ENCODE peak calls at places on chromosomes 5 and 9, in five cellular contexts. S is A549, J is HepG2, A is H1, D is GM12878. Q is an unnamed sample.

GRCh38 chr9:134422301-134422700 is 96.0 kb downstream of the RXRA start:
- DNase-seq in S (no peak), J (no peak), A (no peak), D (no peak), Q (no peak)

GRCh38 chr5:157271740-157272271 is 5.9 kb downstream of the CYFIP2 start:
- DNase-seq in S (no peak), J (no peak), A (no peak), D (peak; percentile 93), Q (no peak)

GRCh38 chr9:22278426-22278825 is 168.2 kb upstream of the DMRTA1 start:
- DNase-seq in S (no peak), J (no peak), A (no peak), D (no peak), Q (no peak)

GRCh38 chr9:136496181-136496580 is 13.3 kb upstream of the SEC16A start:
- DNase-seq in S (no peak), J (no peak), A (no peak), D (no peak), Q (no peak)

GRCh38 chr5:108481355-108481931 is 99.5 kb upstream of the FBXL17 start:
- DNase-seq in S (peak; percentile 37), J (peak; percentile 20), A (peak; percentile 5), D (peak; percentile 30), Q (peak; percentile 53)

GRCh38 chr9:110141118-110141797 is 66.7 kb downstream of the C9orf152 start:
- DNase-seq in S (peak; percentile 41), J (no peak), A (no peak), D (no peak), Q (no peak)

GRCh38 chr9:76302947-76303550 is 91.2 kb downstream of the RFK start:
- DNase-seq in S (peak; percentile 70), J (peak; percentile 37), A (no peak), D (no peak), Q (peak; percentile 34)

GRCh38 chr5:17190242-17190778 is 27.1 kb upstream of the BASP1 start:
- DNase-seq in S (peak; percentile 66), J (peak; percentile 23), A (no peak), D (no peak), Q (peak; percentile 50)

GRCh38 chr5:81014348-81014747 is 54.2 kb downstream of the RASGRF2 start:
- DNase-seq in S (no peak), J (no peak), A (no peak), D (no peak), Q (no peak)

GRCh38 chr5:10999714-11000113 is 238.7 kb upstream of the DAP start:
- DNase-seq in S (no peak), J (no peak), A (no peak), D (no peak), Q (no peak)

GRCh38 chr9:121765021-121765950 is 113.9 kb downstream of the DAB2IP start:
- DNase-seq in S (peak; percentile 31), J (peak; percentile 90), A (no peak), D (no peak), Q (no peak)

GRCh38 chr9:12718482-12719026 is 25.4 kb downstream of the TYRP1 start:
- DNase-seq in S (no peak), J (no peak), A (peak; percentile 43), D (no peak), Q (no peak)

GRCh38 chr9:2461886-2462285 is 159.7 kb upstream of the VLDLR start:
- DNase-seq in S (no peak), J (no peak), A (no peak), D (no peak), Q (no peak)

DNA sequence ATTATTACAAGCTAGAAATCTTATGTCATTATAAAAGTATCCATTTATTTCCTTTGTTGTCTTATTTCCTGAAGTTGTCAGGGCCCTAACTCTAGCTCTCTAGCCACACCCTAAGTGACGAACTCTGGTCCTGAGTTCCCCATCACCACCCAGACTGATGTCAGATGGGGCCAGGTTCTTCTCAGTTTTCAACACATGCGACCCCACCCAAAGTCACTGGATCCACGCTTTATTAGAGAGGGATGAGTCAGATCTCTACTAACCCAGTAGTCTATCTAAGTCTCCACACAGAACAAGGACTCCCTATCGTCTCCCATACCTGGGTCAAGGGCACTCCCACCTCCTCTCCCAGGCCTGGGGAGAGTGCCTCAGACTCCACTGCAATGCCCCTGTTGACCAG is 6.8 kb upstream of the FEM1C start:
- DNase-seq in S (peak; percentile 29), J (no peak), A (no peak), D (no peak), Q (peak; percentile 61)
- TF ChIP-seq KDM1A in S (no peak), J (no peak), A (no peak), D (no peak), Q (no peak)

GRCh38 chr9:68530618-68531017 is 10.1 kb downstream of the TMEM252 start:
- DNase-seq in S (peak; percentile 18), J (peak; percentile 80), A (no peak), D (no peak), Q (no peak)
- TF ChIP-seq KDM1A in S (no peak), J (no peak), A (no peak), D (no peak), Q (no peak)

DNA sequence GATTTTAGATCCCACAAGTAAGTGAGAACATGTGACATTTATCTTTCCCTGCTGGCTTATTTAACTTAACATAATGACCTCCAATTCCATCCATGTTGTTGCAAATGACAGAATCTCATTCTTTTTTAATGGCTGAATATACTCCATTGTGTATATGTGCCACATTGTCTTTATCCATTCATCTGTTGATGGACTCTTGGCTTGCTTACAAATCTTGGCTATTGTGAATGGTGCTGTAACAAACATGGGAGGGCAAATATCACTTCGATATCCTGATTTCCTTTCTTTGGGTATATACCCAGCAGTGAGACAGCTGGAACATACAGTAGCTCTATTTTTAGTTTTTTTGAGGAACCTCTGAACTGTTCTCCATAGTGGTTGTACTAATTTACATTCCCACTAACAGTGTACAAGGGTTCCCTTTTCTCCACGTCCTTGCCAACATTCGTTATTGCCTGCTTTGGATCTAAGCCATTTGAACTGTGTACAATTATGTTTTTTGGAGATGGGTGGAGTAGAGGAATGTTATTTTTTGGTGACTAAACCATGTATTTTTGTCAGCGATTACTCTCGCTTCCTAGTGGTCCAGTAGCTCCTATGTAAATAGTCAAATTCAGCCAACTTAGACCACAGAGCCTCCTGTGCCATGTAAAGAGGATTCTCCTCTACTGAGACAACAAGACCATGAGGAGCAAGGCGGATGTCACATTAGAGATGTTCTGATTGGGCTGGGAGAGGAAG is 60.6 kb downstream of the TNFSF15 start:
- DNase-seq in S (no peak), J (no peak), A (no peak), D (no peak), Q (no peak)
- TF ChIP-seq KDM1A in S (no peak), J (no peak), A (no peak), D (no peak), Q (no peak)

DNA sequence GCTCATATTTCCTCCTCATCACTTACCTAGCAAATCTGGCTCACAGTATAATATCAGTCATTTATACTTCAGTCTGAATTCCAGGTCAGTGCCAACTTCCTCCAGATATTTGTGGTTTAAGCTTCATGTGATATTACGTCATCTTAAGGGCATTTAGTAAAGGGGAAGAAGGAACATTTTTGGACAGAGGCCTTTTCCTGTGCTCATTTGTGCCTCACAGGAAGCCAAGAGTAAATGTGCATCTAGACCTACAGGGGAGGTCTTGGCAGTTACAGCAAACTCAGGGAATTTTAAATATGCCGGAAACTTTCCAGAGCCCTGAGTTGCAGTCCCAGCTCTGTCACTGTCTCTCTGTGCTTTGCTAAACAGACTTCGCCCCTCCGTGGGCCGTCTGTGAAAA is 12.3 kb upstream of the KCNIP1 start:
- DNase-seq in S (no peak), J (no peak), A (no peak), D (no peak), Q (no peak)
- TF ChIP-seq KDM1A in S (no peak), J (no peak), A (no peak), D (no peak), Q (no peak)

DNA sequence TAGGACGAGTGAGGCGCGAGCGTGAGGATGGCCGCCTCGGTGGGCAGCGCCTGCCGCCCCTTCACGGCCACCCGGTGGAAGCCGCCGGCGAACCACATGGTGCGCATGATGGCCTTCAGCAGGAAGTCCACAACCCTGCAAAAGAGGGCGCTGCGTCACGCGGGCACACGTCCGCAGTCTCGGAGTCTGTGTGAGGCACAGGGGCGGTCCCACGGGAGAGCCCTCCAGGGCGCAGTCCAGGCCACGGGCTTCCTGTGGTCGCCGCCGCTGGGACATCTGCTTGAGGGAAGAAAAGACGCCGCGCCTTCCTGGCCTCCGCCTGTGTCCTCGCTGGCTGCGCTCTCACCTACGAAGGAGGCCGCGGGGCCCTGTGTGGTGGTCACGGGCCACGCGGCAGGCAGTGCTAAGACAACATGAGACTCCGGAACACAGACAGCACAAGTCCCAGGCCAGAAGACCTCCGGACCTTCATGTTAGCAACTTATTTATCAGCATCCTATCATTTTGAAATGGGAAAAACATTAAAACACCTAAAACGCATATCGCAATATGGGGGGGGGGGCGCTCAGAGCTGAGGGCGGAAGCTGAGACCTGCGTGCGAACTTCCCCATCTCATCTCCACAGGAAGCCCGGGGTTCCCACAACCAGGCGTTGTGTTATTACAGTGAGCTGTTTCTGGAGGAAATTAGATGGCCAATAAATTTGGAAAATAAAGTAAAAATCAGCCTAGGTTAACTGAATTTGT is 28.8 kb downstream of the LPCAT1 start:
- DNase-seq in S (no peak), J (no peak), A (no peak), D (peak; percentile 74), Q (no peak)
- TF ChIP-seq KDM1A in S (no peak), J (no peak), A (no peak), D (no peak), Q (no peak)

GRCh38 chr5:141605523-141606277 is 13.1 kb downstream of the DIAPH1 start:
- DNase-seq in S (no peak), J (no peak), A (no peak), D (peak; percentile 87), Q (peak; percentile 73)
- TF ChIP-seq KDM1A in S (no peak), J (no peak), A (no peak), D (no peak), Q (peak; percentile 92)

GRCh38 chr9:113425072-113425471 is 14.5 kb downstream of the C9orf43 start:
- DNase-seq in S (no peak), J (no peak), A (no peak), D (no peak), Q (no peak)

GRCh38 chr9:113428062-113428600 is 17.6 kb downstream of the C9orf43 start:
- DNase-seq in S (no peak), J (no peak), A (no peak), D (no peak), Q (no peak)

GRCh38 chr9:113431181-113431580 is 20.6 kb downstream of the C9orf43 start:
- DNase-seq in S (no peak), J (no peak), A (no peak), D (no peak), Q (no peak)

GRCh38 chr9:113427629-113428028 is 17.1 kb downstream of the C9orf43 start:
- DNase-seq in S (no peak), J (no peak), A (no peak), D (no peak), Q (no peak)

GRCh38 chr9:113426701-113427100 is 16.2 kb downstream of the C9orf43 start:
- DNase-seq in S (no peak), J (no peak), A (no peak), D (no peak), Q (no peak)
- TF ChIP-seq KDM1A in S (no peak), J (no peak), A (no peak), D (no peak), Q (no peak)

GRCh38 chr9:37026936-37027581 is 7.0 kb downstream of the PAX5 start:
- DNase-seq in S (no peak), J (no peak), A (no peak), D (no peak), Q (no peak)
- TF ChIP-seq KDM1A in S (no peak), J (no peak), A (no peak), D (no peak), Q (no peak)